ENCODE peak calls at places on chromosomes 16 and 17, in seven cellular contexts. H, M, E, W, J, B and R are unnamed samples.

GRCh38 chr17:64641499-64641898 is 20.6 kb downstream of the SMURF2 start:
- DNase-seq in H (no peak), M (no peak), E (peak), W (no peak), J (no peak), B (no peak), R (no peak)

GRCh38 chr17:50466371-50467113 is 2.1 kb downstream of the CHAD start:
- DNase-seq in H (no peak), M (no peak), E (no peak), W (no peak), J (no peak), B (no peak), R (peak)

GRCh38 chr16:65254144-65254543 is 132.3 kb upstream of the CDH11 start:
- DNase-seq in H (no peak), M (no peak), E (no peak), W (no peak), J (no peak), B (no peak), R (no peak)

GRCh38 chr16:46914556-46915201 is 30.5 kb downstream of the GPT2 start:
- DNase-seq in H (no peak), M (no peak), E (no peak), W (no peak), J (no peak), B (no peak), R (no peak)

GRCh38 chr17:44278006-44278405 is 10.1 kb upstream of the SLC4A1 start:
- DNase-seq in H (no peak), M (no peak), E (no peak), W (no peak), J (no peak), B (no peak), R (no peak)

GRCh38 chr16:85471469-85472431 is 141.4 kb upstream of the GSE1 start:
- DNase-seq in H (no peak), M (no peak), E (no peak), W (no peak), J (peak), B (no peak), R (no peak)

GRCh38 chr17:77542551-77543490 is 402.1 kb downstream of the SEC14L1 start:
- DNase-seq in H (peak), M (peak), E (peak), W (no peak), J (peak), B (peak), R (peak)

GRCh38 chr16:9415588-9415987 is 324.1 kb downstream of the HAPSTR1 start:
- DNase-seq in H (peak), M (no peak), E (no peak), W (no peak), J (no peak), B (no peak), R (no peak)

GRCh38 chr16:57577691-57578224 is 35.3 kb downstream of the ADGRG5 start:
- DNase-seq in H (no peak), M (no peak), E (no peak), W (no peak), J (no peak), B (no peak), R (no peak)

GRCh38 chr17:19756551-19756950 is 8.5 kb upstream of the ALDH3A1 start:
- DNase-seq in H (peak), M (no peak), E (no peak), W (no peak), J (no peak), B (no peak), R (peak)

GRCh38 chr16:13178318-13178717 is 276.9 kb downstream of the SHISA9 start:
- DNase-seq in H (no peak), M (no peak), E (no peak), W (no peak), J (no peak), B (no peak), R (no peak)

GRCh38 chr17:12619444-12620199 is 46.1 kb upstream of the MYOCD start:
- DNase-seq in H (no peak), M (no peak), E (peak), W (no peak), J (no peak), B (no peak), R (no peak)

GRCh38 chr17:7176870-7177209 is 2.3 kb downstream of the ASGR1 start:
- DNase-seq in H (no peak), M (no peak), E (no peak), W (no peak), J (no peak), B (peak), R (peak)

GRCh38 chr17:51305182-51305581 is 44.8 kb downstream of the UTP18 start:
- DNase-seq in H (no peak), M (no peak), E (no peak), W (no peak), J (no peak), B (no peak), R (no peak)

GRCh38 chr16:27417047-27417671 is 15.2 kb downstream of the IL21R start:
- DNase-seq in H (no peak), M (no peak), E (no peak), W (no peak), J (no peak), B (no peak), R (no peak)

GRCh38 chr17:41825175-41825845 is 10.7 kb downstream of the NT5C3B start:
- DNase-seq in H (no peak), M (no peak), E (no peak), W (no peak), J (no peak), B (no peak), R (no peak)